ENCODE peak calls at places on chromosomes 4 and X, in four cellular contexts. X is tibial nerve; J is CD4-positive, CD25-positive, alpha-beta regulatory T cell; G is mammary epithelial cell. V is an unnamed sample.

GRCh38 chrX:124938715-124939114 is 381.0 kb upstream of the TEX13C start:
- DNase-seq in X (no peak), J (no peak), G (no peak), V (no peak)

GRCh38 chr4:54090804-54091623 is 8.9 kb upstream of the GSX2 start:
- DNase-seq in G (peak), J (no peak), X (no peak), V (no peak)

GRCh38 chr4:8645753-8646124 is 53.2 kb downstream of the CPZ start:
- DNase-seq in X (no peak), J (no peak), G (no peak), V (no peak)

GRCh38 chr4:101843054-101843453 is 52.5 kb downstream of the BANK1 start:
- DNase-seq in G (no peak), X (no peak), J (no peak), V (no peak)

GRCh38 chrX:50747471-50747900 is 66.5 kb downstream of the SHROOM4 start:
- DNase-seq in G (peak), J (no peak), X (no peak), V (no peak)

GRCh38 chrX:75746891-75747639 is 38.0 kb downstream of the MAGEE2 start:
- DNase-seq in J (peak), G (no peak), X (peak), V (peak)

GRCh38 chrX:109782994-109783711 is 50.1 kb upstream of the ACSL4 start:
- DNase-seq in G (peak), J (no peak), X (no peak), V (no peak)

GRCh38 chr4:21195682-21196081 is 495.4 kb downstream of the PACRGL start:
- DNase-seq in G (peak), X (no peak), J (no peak), V (no peak)

GRCh38 chr4:2220016-2220620 is 21.8 kb downstream of the HAUS3 start:
- DNase-seq in X (peak), G (peak), J (peak), V (peak)

GRCh38 chr4:40367451-40367850 is 32.3 kb downstream of the CHRNA9 start:
- DNase-seq in X (no peak), J (no peak), G (no peak), V (no peak)

GRCh38 chr4:85409251-85409650 is 65.7 kb upstream of the ARHGAP24 start:
- DNase-seq in G (no peak), X (no peak), J (no peak), V (peak)

GRCh38 chr4:174107749-174108354 is 175.6 kb downstream of the FBXO8 start:
- DNase-seq in X (no peak), J (no peak), G (no peak), V (no peak)

GRCh38 chrX:40207626-40208025 is 109.9 kb upstream of the BCOR start:
- DNase-seq in J (no peak), X (no peak), G (peak), V (peak)

GRCh38 chr4:24765331-24765990 is 29.9 kb upstream of the SOD3 start:
- DNase-seq in X (no peak), G (no peak), J (no peak), V (no peak)

GRCh38 chrX:44975666-44976263 is 102.8 kb downstream of the KDM6A start:
- DNase-seq in J (no peak), X (no peak), G (peak), V (no peak)

GRCh38 chr4:37066149-37066548 is 178.4 kb upstream of the NWD2 start:
- DNase-seq in G (no peak), J (no peak), X (no peak), V (no peak)

GRCh38 chr4:118968006-118968405 is 79.4 kb downstream of the SYNPO2 start:
- DNase-seq in X (peak), J (no peak), G (peak), V (peak)

GRCh38 chrX:41906515-41907165 is 16.7 kb downstream of the CASK start:
- DNase-seq in X (no peak), J (no peak), G (peak), V (no peak)

GRCh38 chr4:98470366-98470765 is 188.0 kb downstream of the TSPAN5 start:
- DNase-seq in G (no peak), J (no peak), X (no peak), V (no peak)

GRCh38 chr4:79682801-79683217 is 274.8 kb upstream of the GK2 start:
- DNase-seq in J (no peak), X (no peak), G (no peak), V (no peak)

DNA sequence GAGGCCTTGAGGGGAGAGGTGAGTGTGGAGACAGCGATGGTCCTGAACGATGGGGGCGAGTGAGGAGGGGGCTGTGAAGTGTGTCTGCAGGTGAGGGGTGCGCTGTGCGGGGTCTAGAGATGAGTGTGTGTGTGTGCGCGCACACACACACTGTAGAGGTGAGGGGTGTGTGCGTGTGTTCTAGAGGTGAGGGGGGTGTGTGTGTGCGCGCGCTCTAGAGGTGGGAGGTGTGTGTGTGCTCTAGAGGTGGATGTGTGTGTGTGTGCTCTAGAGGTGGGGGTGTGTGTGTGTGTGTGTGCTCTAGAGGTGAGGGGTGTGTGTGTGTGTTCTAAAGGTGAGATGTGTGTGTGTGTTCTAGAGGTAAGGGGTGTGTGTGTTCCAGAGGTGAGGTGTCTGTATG is 574 bp downstream of the BST1 start:
- DNase-seq in G (no peak), J (no peak), X (no peak), V (no peak)
- H3K4me3 ChIP-seq in G (no peak), J (no peak), X (peak), V (peak)

GRCh38 chr4:172857026-172857425 is 311.6 kb upstream of the GALNT7 start:
- DNase-seq in J (no peak), G (no peak), X (no peak), V (no peak)
- H3K27ac ChIP-seq in J (no peak), G (no peak), X (no peak), V (no peak)

GRCh38 chr4:213971-214370 is 89.7 kb downstream of the ZNF718 start:
- DNase-seq in X (no peak), G (peak), J (no peak), V (no peak)

GRCh38 chr4:211033-211511 is 86.8 kb downstream of the ZNF718 start:
- DNase-seq in J (no peak), X (no peak), G (no peak), V (no peak)

GRCh38 chr4:217891-218290 is 87.4 kb downstream of the ZNF732 start:
- DNase-seq in J (no peak), X (no peak), G (no peak), V (no peak)

GRCh38 chr4:212438-213174 is 88.3 kb downstream of the ZNF718 start:
- DNase-seq in X (peak), J (no peak), G (peak), V (peak)
- H3K4me3 ChIP-seq in X (peak), J (no peak), G (no peak), V (peak)

GRCh38 chr4:168881754-168882153 is 128.3 kb downstream of the CBR4 start:
- DNase-seq in X (no peak), G (peak), J (no peak), V (no peak)
- H3K27ac ChIP-seq in X (no peak), G (peak), J (no peak), V (no peak)

GRCh38 chr4:185122681-185123345 is 20.3 kb upstream of the SLC25A4 start:
- DNase-seq in J (no peak), X (no peak), G (peak), V (no peak)

GRCh38 chr4:185127021-185127925 is 15.8 kb upstream of the SLC25A4 start:
- DNase-seq in G (peak), X (no peak), J (no peak), V (no peak)

GRCh38 chr4:185134176-185134869 is 8.7 kb upstream of the SLC25A4 start:
- DNase-seq in X (no peak), J (peak), G (peak), V (no peak)

GRCh38 chr4:185123479-185123878 is 19.6 kb upstream of the SLC25A4 start:
- DNase-seq in X (no peak), G (no peak), J (no peak), V (no peak)

DNA sequence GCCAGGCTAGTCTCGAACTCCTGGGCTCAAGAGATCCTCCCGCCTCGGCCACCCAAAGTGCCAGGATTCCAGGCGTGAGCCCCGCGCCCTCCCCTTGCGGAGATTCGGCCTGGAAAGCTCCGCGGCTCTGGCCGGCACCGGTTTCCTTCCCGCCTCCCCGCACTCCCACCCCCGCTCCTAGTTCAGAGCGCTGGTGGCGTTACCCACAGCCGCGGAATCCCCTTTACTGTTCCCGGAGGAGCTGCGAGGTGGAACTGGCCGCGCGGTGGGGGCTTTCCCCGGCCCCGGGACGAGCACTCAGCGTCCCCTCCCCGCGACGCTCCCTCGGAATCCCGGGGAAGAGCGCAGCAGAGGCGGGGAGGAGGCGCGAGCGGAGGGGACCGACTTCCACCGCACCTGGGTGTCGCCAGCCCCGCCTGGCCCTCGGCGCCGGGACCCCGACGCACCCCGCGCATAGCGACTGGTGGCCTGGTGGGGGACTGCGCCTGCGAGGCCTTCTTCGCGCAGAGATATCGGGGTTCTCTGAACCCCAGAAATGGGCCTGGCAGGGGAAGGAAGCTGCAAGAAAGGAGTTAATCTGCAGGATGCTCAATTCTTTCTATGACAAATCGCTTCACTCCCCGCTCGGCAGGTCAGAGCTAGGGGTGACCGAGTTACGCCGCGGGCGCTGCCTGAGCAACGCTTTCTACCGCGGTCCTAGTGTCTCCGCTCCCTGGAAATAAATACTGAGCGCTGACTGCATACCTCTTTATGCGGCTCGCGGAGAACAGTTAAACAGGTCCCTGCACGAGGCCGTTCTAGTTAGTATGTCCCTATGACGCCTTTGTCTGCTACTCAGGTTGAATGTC is 14.6 kb upstream of the SLC25A4 start:
- DNase-seq in J (peak), G (peak), X (no peak), V (no peak)
- H3K4me3 ChIP-seq in J (peak), G (peak), X (peak), V (peak)

V was measured in brain microvascular endothelial cell.